ENCODE peak calls at places on chromosomes 5 and 9, in five cellular contexts. One of them, this sample, is unnamed.

GRCh38 chr9:117706421-117707150 is 2.4 kb downstream of the TLR4 start:
- DNase-seq in small intestine: peak; percentile 19
- DNase-seq in spleen: no peak
- DNase-seq in IMR-90: no peak
- DNase-seq in suprapubic skin: no peak
- DNase-seq in this sample: no peak

GRCh38 chr5:111973946-111974345 is 217.0 kb upstream of the NREP start:
- DNase-seq in small intestine: no peak
- DNase-seq in spleen: no peak
- DNase-seq in IMR-90: no peak
- DNase-seq in suprapubic skin: no peak
- DNase-seq in this sample: no peak

GRCh38 chr5:33641722-33642505 is 201.1 kb downstream of the TARS1 start:
- DNase-seq in small intestine: peak; percentile 11
- DNase-seq in spleen: no peak
- DNase-seq in IMR-90: peak; percentile 50
- DNase-seq in suprapubic skin: no peak
- DNase-seq in this sample: peak; percentile 96

GRCh38 chr9:14098102-14098501 is 215.8 kb downstream of the NFIB start:
- DNase-seq in small intestine: no peak
- DNase-seq in spleen: no peak
- DNase-seq in IMR-90: peak; percentile 70
- DNase-seq in suprapubic skin: no peak
- DNase-seq in this sample: no peak

GRCh38 chr5:33824516-33825195 is 67.1 kb downstream of the ADAMTS12 start:
- DNase-seq in small intestine: no peak
- DNase-seq in spleen: no peak
- DNase-seq in IMR-90: peak; percentile 81
- DNase-seq in suprapubic skin: no peak
- DNase-seq in this sample: no peak

GRCh38 chr9:17906204-17906840 is 327.5 kb downstream of the SH3GL2 start:
- DNase-seq in small intestine: no peak
- DNase-seq in spleen: no peak
- DNase-seq in IMR-90: no peak
- DNase-seq in suprapubic skin: no peak
- DNase-seq in this sample: no peak

GRCh38 chr9:883011-883410 is 41.5 kb downstream of the DMRT1 start:
- DNase-seq in small intestine: no peak
- DNase-seq in spleen: no peak
- DNase-seq in IMR-90: no peak
- DNase-seq in suprapubic skin: no peak
- DNase-seq in this sample: no peak

GRCh38 chr9:6305954-6306563 is 22.1 kb upstream of the TPD52L3 start:
- DNase-seq in small intestine: peak; percentile 54
- DNase-seq in spleen: no peak
- DNase-seq in IMR-90: peak; percentile 50
- DNase-seq in suprapubic skin: no peak
- DNase-seq in this sample: peak; percentile 45

GRCh38 chr5:110333384-110333783 is 393.1 kb downstream of the TMEM232 start:
- DNase-seq in small intestine: no peak
- DNase-seq in spleen: no peak
- DNase-seq in IMR-90: peak; percentile 3
- DNase-seq in suprapubic skin: no peak
- DNase-seq in this sample: peak; percentile 7

GRCh38 chr9:123470991-123471770 is 115.2 kb downstream of the CRB2 start:
- DNase-seq in small intestine: no peak
- DNase-seq in spleen: peak; percentile 25
- DNase-seq in IMR-90: no peak
- DNase-seq in suprapubic skin: no peak
- DNase-seq in this sample: no peak

GRCh38 chr5:100270323-100270771 is 264.8 kb upstream of the FAM174A start:
- DNase-seq in small intestine: no peak
- DNase-seq in spleen: no peak
- DNase-seq in IMR-90: no peak
- DNase-seq in suprapubic skin: no peak
- DNase-seq in this sample: no peak

GRCh38 chr9:77011973-77012817 is 7.3 kb upstream of the FOXB2 start:
- DNase-seq in small intestine: peak; percentile 51
- DNase-seq in spleen: peak; percentile 87
- DNase-seq in IMR-90: peak; percentile 29
- DNase-seq in suprapubic skin: no peak
- DNase-seq in this sample: peak; percentile 28
- H3K4me3 ChIP-seq in small intestine: no peak overlapping the region
- H3K4me3 ChIP-seq in spleen: peak overlapping the region; percentile 1
- H3K4me3 ChIP-seq in IMR-90: no peak overlapping the region
- H3K4me3 ChIP-seq in suprapubic skin: no peak overlapping the region
- H3K4me3 ChIP-seq in this sample: no peak overlapping the region

GRCh38 chr9:134325096-134325812 is 1.0 kb upstream of the RXRA start:
- DNase-seq in small intestine: peak; percentile 64
- DNase-seq in spleen: peak; percentile 89
- DNase-seq in IMR-90: peak; percentile 49
- DNase-seq in suprapubic skin: no peak
- DNase-seq in this sample: no peak
- H3K4me3 ChIP-seq in small intestine: peak overlapping the region; percentile 88
- H3K4me3 ChIP-seq in spleen: peak overlapping the region; percentile 38
- H3K4me3 ChIP-seq in IMR-90: peak overlapping the region; percentile 79
- H3K4me3 ChIP-seq in suprapubic skin: peak overlapping the region; percentile 79
- H3K4me3 ChIP-seq in this sample: peak overlapping the region; percentile 11

GRCh38 chr9:131008909-131009618 is at the start of gene LAMC3:
- DNase-seq in small intestine: no peak
- DNase-seq in spleen: no peak
- DNase-seq in IMR-90: no peak
- DNase-seq in suprapubic skin: no peak
- DNase-seq in this sample: no peak
- H3K4me3 ChIP-seq in small intestine: peak within 1 kb of the TSS; percentile 8
- H3K4me3 ChIP-seq in spleen: peak within 1 kb of the TSS; percentile 18
- H3K4me3 ChIP-seq in IMR-90: peak within 1 kb of the TSS; percentile 16
- H3K4me3 ChIP-seq in suprapubic skin: peak within 1 kb of the TSS; percentile 44
- H3K4me3 ChIP-seq in this sample: no peak within 1 kb of the TSS

DNA sequence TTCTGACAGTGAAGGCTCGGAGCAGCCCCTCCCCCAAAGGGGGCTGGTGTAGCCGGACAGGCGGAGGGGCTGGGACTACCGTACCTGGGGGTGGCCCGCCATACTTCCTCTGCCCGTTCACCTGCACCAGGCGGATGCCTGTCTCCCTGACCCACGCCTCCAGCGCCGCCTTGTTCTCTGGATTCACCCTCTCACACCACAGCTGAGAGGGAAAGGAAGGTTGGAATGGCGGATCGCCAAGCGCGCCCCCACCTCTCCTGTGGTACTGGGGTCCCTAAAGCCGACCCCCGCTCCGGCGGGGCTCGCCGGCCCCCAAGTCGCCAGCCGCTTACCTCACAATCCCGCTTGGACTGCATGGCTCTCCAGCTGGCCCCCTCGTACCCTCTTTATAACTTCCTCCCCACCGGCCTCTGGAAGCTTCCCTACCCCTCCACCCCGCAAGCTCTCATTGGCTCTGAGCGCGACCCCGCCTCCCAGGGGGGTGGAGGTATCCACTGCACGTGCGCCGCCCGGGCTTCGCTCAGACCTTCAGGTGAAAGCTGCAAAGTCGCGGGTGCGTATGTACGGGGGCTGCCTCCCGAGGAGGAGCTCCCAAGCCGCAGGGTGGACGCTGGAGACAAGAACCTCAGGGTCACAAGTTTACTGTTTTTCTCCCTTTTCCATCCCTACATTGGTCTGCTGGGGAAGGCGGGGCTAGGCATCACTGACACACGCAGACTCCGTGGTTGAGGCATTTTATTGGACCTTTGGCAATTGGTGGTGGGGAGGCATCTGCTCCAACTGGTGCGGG is at the start of gene DND1:
- DNase-seq in small intestine: no peak
- DNase-seq in spleen: no peak
- DNase-seq in IMR-90: no peak
- DNase-seq in suprapubic skin: no peak
- DNase-seq in this sample: no peak
- H3K4me3 ChIP-seq in small intestine: no peak within 1 kb of the TSS
- H3K4me3 ChIP-seq in spleen: no peak within 1 kb of the TSS
- H3K4me3 ChIP-seq in IMR-90: no peak within 1 kb of the TSS
- H3K4me3 ChIP-seq in suprapubic skin: peak within 1 kb of the TSS; percentile 14
- H3K4me3 ChIP-seq in this sample: no peak within 1 kb of the TSS

DNA sequence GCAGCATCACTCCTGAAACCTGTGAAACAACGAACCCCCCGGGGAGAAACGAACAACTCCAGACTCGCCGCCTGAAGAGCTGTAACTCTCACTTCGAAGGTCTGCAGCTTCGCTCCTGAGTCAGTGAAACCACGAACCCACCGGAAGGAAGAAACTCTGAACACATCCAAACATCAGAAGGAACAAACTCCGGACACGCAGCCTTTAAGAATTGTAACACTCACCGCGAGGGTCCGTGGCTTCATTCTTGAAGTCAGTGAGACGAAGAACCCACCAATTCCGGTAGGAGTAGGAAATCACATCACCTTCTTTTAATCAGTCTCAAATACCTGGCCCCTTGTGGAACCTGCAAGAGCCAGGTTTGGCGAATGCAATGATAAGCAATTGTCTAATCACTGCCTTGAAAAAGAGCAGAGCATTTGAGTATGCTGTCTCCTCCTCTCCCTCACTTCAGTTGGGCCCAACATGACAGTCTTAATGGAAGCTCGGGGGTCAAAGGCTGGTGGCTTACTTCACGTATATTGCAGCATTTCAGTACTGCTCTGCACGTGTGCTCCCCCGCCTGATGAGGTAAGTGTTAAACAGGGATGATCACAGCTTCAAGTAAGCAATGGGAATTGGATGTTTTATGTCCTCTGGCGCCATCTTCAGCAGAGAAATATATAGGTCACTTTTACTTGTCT is 471 bp downstream of the IRGM start:
- DNase-seq in small intestine: peak; percentile 87
- DNase-seq in spleen: peak; percentile 67
- DNase-seq in IMR-90: peak; percentile 88
- DNase-seq in suprapubic skin: no peak
- DNase-seq in this sample: peak; percentile 93
- H3K4me3 ChIP-seq in small intestine: no peak overlapping the region
- H3K4me3 ChIP-seq in spleen: no peak overlapping the region
- H3K4me3 ChIP-seq in IMR-90: no peak overlapping the region
- H3K4me3 ChIP-seq in suprapubic skin: no peak overlapping the region
- H3K4me3 ChIP-seq in this sample: peak overlapping the region; percentile 30

DNA sequence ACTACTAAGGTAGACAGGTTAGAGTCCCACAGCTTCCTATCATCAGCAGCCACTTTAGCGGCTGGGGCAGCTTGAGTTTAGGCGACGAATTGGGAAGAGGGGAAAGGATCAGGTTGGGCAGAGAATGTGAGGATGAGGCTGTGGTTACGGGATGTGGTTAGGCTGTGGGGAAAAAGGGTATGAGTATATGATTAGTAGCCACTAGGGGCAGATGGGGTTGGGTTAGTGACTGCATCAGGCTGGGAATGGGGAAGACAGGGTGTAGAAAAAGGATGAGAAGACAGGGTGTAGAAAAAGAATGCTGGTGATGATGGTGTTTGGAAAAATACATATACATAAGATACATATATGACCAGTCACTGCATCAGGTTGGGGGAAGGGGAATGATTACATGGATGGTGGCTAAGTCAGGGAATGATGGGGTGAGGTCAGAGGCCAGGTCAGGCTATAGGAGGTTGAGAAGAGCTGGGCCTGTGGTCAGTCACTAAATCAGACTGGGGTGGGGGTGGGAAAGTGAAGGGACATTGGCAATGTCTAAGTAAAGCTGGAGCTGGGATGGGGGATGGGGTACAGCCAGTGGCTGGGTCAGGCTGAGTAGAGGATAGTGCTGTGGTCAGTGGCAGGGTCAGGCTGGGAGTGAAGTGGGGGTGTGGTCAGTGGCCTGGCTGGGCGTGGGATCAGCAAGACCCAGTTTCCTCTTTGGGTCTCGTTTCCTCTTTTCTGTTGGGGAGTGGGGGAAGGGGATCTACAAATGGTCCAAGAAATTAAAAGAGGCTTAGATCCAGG is 2.1 kb downstream of the TLN1 start:
- DNase-seq in small intestine: peak; percentile 69
- DNase-seq in spleen: peak; percentile 92
- DNase-seq in IMR-90: peak; percentile 91
- DNase-seq in suprapubic skin: no peak
- DNase-seq in this sample: peak; percentile 65
- H3K4me3 ChIP-seq in small intestine: peak overlapping the region; percentile 16
- H3K4me3 ChIP-seq in spleen: peak overlapping the region; percentile 71
- H3K4me3 ChIP-seq in IMR-90: peak overlapping the region; percentile 99
- H3K4me3 ChIP-seq in suprapubic skin: peak overlapping the region; percentile 65
- H3K4me3 ChIP-seq in this sample: no peak overlapping the region

GRCh38 chr5:90888511-90889324 is 330.1 kb downstream of the ADGRV1 start:
- DNase-seq in small intestine: peak; percentile 82
- DNase-seq in spleen: no peak
- DNase-seq in IMR-90: peak; percentile 35
- DNase-seq in suprapubic skin: no peak
- DNase-seq in this sample: no peak
- H3K4me3 ChIP-seq in small intestine: no peak overlapping the region
- H3K4me3 ChIP-seq in spleen: no peak overlapping the region
- H3K4me3 ChIP-seq in IMR-90: no peak overlapping the region
- H3K4me3 ChIP-seq in suprapubic skin: no peak overlapping the region
- H3K4me3 ChIP-seq in this sample: no peak overlapping the region

This sample was measured in Jurkat, Clone E6-1.